ENCODE peak calls at places on chromosomes 5 and 9, in four cellular contexts. K, X, J and Y are unnamed samples.

GRCh38 chr9:32251539-32251938 is 132.9 kb upstream of the ACO1 start:
- DNase-seq in K (peak), X (peak), J (peak), Y (peak)

GRCh38 chr9:82332018-82332773 is 343.6 kb downstream of the SPATA31D1 start:
- DNase-seq in J (no peak), K (peak), X (peak), Y (peak)

GRCh38 chr5:107248065-107248695 is 422.6 kb downstream of the EFNA5 start:
- DNase-seq in X (peak), J (peak), K (peak), Y (peak)

GRCh38 chr9:124353811-124354274 is 61.4 kb downstream of the PSMB7 start:
- DNase-seq in J (no peak), K (peak), X (peak), Y (peak)

GRCh38 chr5:154857091-154857533 is 1.3 kb upstream of the CNOT8 start:
- DNase-seq in J (no peak), X (peak), K (no peak), Y (no peak)

GRCh38 chr5:14068136-14068535 is 75.0 kb upstream of the TRIO start:
- DNase-seq in X (no peak), K (peak), J (no peak), Y (no peak)

GRCh38 chr5:139700711-139701693 is 52.9 kb downstream of the CXXC5 start:
- DNase-seq in K (no peak), X (peak), J (peak), Y (no peak)

GRCh38 chr5:61516946-61517345 is 184.9 kb downstream of the ZSWIM6 start:
- DNase-seq in J (no peak), X (no peak), K (no peak), Y (no peak)

GRCh38 chr9:4640027-4640426 is 22.1 kb upstream of the PLPP6 start:
- DNase-seq in J (no peak), X (peak), K (no peak), Y (peak)

GRCh38 chr9:116496167-116496566 is 190.9 kb upstream of the TRIM32 start:
- DNase-seq in J (no peak), X (no peak), K (no peak), Y (no peak)

GRCh38 chr5:2254880-2255750 is 372.4 kb upstream of the IRX4 start:
- DNase-seq in J (no peak), X (no peak), K (no peak), Y (no peak)

GRCh38 chr5:119168401-119168800 is 97.5 kb downstream of the DMXL1 start:
- DNase-seq in K (peak), J (no peak), X (no peak), Y (peak)

GRCh38 chr5:141613344-141613743 is 5.5 kb downstream of the DIAPH1 start:
- DNase-seq in J (no peak), X (no peak), K (no peak), Y (no peak)

DNA sequence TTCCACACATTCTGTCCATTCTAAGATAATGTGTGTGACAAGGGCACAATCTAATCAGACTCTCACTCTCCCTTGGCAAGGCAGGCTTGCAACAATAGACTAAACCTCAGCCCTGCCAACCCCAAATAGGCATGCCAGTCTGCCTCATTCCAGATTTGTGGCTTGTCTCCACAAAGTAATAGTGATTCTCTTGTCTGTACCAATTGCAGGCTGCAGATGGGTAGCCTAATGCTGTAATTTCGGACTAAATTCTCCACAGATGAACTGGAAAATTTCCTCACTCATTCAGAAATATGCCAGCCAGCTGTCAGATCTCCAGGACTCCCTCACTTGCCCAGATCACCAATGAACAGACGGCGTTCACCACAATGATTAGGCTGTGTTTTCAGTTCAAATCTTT is 413.6 kb downstream of the ELAVL2 start:
- DNase-seq in X (no peak), K (no peak), J (no peak), Y (no peak)
- H3K4me2 ChIP-seq in X (no peak), K (no peak), J (no peak), Y (no peak)

GRCh38 chr5:181281077-181281983 is 20.4 kb upstream of the TRIM52 start:
- DNase-seq in J (peak), K (no peak), X (peak), Y (peak)
- H3K23ac ChIP-seq in J (no peak), K (no peak), X (no peak), Y (peak)

DNA sequence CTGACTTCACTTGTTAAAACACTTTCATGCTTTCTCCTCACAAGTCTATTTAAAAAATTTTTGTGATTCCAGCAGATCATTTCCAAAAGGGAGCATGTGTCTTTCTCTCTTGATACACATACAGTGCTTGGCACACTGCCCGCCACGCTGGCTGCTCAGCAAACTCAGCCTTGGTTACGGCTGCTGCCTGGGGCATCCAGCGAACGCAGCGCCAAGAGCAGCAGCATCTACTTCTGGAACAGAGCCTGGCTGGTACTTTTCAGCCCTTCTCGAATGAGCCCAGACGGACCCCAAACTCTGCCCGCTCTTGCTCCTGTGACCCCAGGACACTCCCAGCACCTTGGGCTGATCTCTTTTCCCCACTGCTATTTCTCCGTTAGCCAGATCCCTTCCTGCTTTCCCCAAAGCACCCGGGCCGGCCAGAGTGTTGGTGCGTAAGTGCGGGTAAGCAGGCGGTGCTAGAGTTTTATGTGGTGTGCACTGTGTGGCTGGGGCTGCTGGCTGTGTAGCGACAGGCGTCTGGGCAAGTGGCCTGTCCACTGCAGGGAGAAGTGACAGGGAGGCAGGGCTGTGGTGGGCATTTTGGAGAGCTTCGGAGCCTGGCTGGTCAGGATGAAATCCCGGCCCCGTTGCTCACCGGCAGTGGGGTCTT is 73.2 kb downstream of the SH3PXD2B start:
- DNase-seq in J (no peak), X (no peak), K (peak), Y (no peak)
- H4K8ac ChIP-seq in J (no peak), X (no peak), K (no peak), Y (no peak)

GRCh38 chr5:173429489-173430150 is 101.4 kb upstream of the STC2 start:
- DNase-seq in K (peak), X (no peak), J (no peak), Y (peak)

GRCh38 chr5:173434270-173434669 is 106.1 kb upstream of the STC2 start:
- DNase-seq in J (no peak), X (no peak), K (no peak), Y (no peak)

GRCh38 chr5:173435543-173435942 is 107.3 kb upstream of the STC2 start:
- DNase-seq in K (no peak), J (peak), X (no peak), Y (no peak)

DNA sequence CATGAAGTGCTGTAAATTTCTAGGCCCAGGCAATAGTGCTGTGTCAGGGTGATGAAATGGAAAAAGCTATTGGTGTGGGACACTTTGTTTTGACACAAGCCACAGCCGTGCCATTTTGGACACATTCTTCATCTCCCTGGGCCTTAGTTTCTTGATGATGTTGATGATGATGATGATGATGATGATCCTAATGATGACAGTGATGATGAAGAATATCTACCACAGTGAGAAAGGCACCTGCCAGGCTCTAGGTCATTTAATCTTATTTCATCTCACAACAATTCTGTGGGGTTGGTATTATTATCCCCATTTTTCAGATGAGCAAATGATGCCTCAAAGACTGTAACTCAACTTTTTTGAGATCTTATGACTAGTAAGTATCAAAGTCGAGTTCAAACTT is 102.2 kb upstream of the STC2 start:
- DNase-seq in J (no peak), X (no peak), K (no peak), Y (no peak)
- H3K4me2 ChIP-seq in J (no peak), X (no peak), K (no peak), Y (no peak)

GRCh38 chr9:129712595-129713524 is 40.0 kb downstream of the PTGES start:
- DNase-seq in X (no peak), J (peak), K (peak), Y (peak)

GRCh38 chr9:129703667-129704355 is 38.4 kb downstream of the PRRX2 start:
- DNase-seq in X (no peak), K (no peak), J (no peak), Y (no peak)

GRCh38 chr9:129704797-129705196 is 39.4 kb downstream of the PRRX2 start:
- DNase-seq in J (no peak), X (no peak), K (no peak), Y (no peak)

GRCh38 chr9:129709471-129710460 is 43.1 kb downstream of the PTGES start:
- DNase-seq in K (no peak), J (no peak), X (no peak), Y (no peak)

DNA sequence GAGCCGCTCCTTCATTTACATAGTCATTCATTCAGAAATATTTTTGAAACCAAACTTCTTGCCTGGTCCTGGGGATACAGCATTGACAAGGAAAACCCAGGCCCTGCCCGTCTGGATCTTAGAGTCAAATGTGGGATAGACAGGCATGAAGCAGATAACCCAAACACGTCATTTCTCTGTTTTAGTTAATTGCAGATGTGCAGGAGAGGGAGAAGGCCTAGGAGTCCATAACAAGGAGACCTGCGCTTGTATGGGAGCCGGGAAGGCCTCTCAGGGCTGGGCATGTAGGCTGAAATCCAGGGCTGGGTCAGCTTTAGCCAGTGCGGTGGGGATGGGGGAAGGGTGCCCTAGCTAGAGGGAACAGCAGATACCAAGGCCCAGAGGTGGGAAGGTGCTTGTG is 43.4 kb downstream of the PRRX2 start:
- DNase-seq in K (peak), J (peak), X (no peak), Y (no peak)
- H3K23ac ChIP-seq in K (peak), J (no peak), X (no peak), Y (no peak)